ENCODE peak calls at places on chromosome 16, in six cellular contexts. W is activated effector memory CD4-positive, alpha-beta T cell treated with anti-CD3 and anti-CD28 coated beads, Interleukin-2, amount 50 U/mL, for 16 hours; Z is RPMI7951; I is stimulated activated CD4-positive, alpha-beta T cell treated with anti-CD3 and anti-CD28 coated beads, Interleukin-15, amount 100 ng/mL, for 48 hours; Q is heart left ventricle; T is NCI-H1092 treated with DMSO at 0.1 percent for 48 hours. B is an unnamed sample.

GRCh38 chr16:17467923-17468540 is 2.7 kb downstream of the XYLT1 start:
- DNase-seq in W (peak), Z (peak), I (peak), Q (peak), T (peak), B (no peak)

GRCh38 chr16:70804729-70805169 is 3.8 kb upstream of the VAC14 start:
- DNase-seq in W (no peak), Z (no peak), I (no peak), Q (no peak), T (no peak), B (no peak)

GRCh38 chr16:66342294-66342900 is 24.1 kb upstream of the CDH5 start:
- DNase-seq in W (peak), Z (peak), I (no peak), Q (no peak), T (peak), B (peak)

GRCh38 chr16:81610144-81610842 is 165.7 kb downstream of the CMIP start:
- DNase-seq in W (no peak), Z (peak), I (no peak), Q (peak), T (no peak), B (peak)

GRCh38 chr16:1538804-1539520 is 5.5 kb downstream of the TMEM204 start:
- DNase-seq in W (no peak), Z (no peak), I (no peak), Q (no peak), T (no peak), B (no peak)

GRCh38 chr16:4570688-4571321 is 14.7 kb downstream of the C16orf96 start:
- DNase-seq in W (no peak), Z (no peak), I (no peak), Q (no peak), T (no peak), B (no peak)

GRCh38 chr16:85917012-85917411 is 18.1 kb downstream of the IRF8 start:
- DNase-seq in W (no peak), Z (no peak), I (no peak), Q (no peak), T (no peak), B (no peak)

GRCh38 chr16:11155284-11155806 is 100.7 kb downstream of the SOCS1 start:
- DNase-seq in W (no peak), Z (peak), I (peak), Q (no peak), T (no peak), B (peak)

GRCh38 chr16:80948886-80949502 is 57.7 kb downstream of the CMC2 start:
- DNase-seq in W (peak), Z (peak), I (peak), Q (peak), T (peak), B (peak)

GRCh38 chr16:6016530-6017184 is 919.1 kb upstream of the EEF2KMT start:
- DNase-seq in W (no peak), Z (peak), I (no peak), Q (no peak), T (no peak), B (peak)

GRCh38 chr16:85428899-85429775 is 184.0 kb upstream of the GSE1 start:
- DNase-seq in W (peak), Z (no peak), I (no peak), Q (peak), T (no peak), B (no peak)

GRCh38 chr16:69927056-69927757 is 23.9 kb upstream of the CLEC18A start:
- DNase-seq in W (no peak), Z (no peak), I (no peak), Q (peak), T (no peak), B (no peak)

GRCh38 chr16:30031477-30031918 is 427 bp upstream of the TLCD3B start:
- DNase-seq in W (no peak), Z (no peak), I (no peak), Q (no peak), T (no peak), B (no peak)

GRCh38 chr16:78444-79145 is 570 bp downstream of the MPG start:
- DNase-seq in W (no peak), Z (peak), I (no peak), Q (peak), T (peak), B (no peak)

GRCh38 chr16:79612207-79612606 is 11.7 kb upstream of the MAF start:
- DNase-seq in W (no peak), Z (peak), I (no peak), Q (no peak), T (no peak), B (peak)

GRCh38 chr16:17470871-17471744 is at the start of gene XYLT1:
- DNase-seq in W (peak), Z (peak), I (peak), Q (peak), T (peak), B (no peak)

B was measured in A172.